ENCODE peak calls at places on chromosomes 11 and 22, in four cellular contexts. E is breast epithelium, O is fibroblast of villous mesenchyme, L is mucosa of descending colon. R is an unnamed sample.

GRCh38 chr11:111819161-111820058 is 52.0 kb downstream of the ALG9 start:
- DNase-seq in E (no peak), O (peak), L (no peak), R (no peak)

GRCh38 chr11:110430267-110431211 is 791 bp downstream of the FDX1 start:
- DNase-seq in E (peak), O (peak), L (peak), R (no peak)

GRCh38 chr22:41478891-41479521 is 10.1 kb downstream of the ACO2 start:
- DNase-seq in E (no peak), O (peak), L (no peak), R (peak)

GRCh38 chr11:122202951-122203456 is 87.0 kb upstream of the BLID start:
- DNase-seq in E (peak), O (peak), L (peak), R (peak)

GRCh38 chr11:95829580-95830259 is 39.4 kb downstream of the CEP57 start:
- DNase-seq in E (no peak), O (no peak), L (no peak), R (no peak)

GRCh38 chr11:2196970-2197770 is 25.6 kb upstream of the TH start:
- DNase-seq in E (peak), O (peak), L (peak), R (peak)

GRCh38 chr11:26649884-26650283 is 72.0 kb downstream of the SLC5A12 start:
- DNase-seq in E (peak), O (peak), L (peak), R (peak)

GRCh38 chr11:68043029-68043348 is 4.2 kb downstream of the TCIRG1 start:
- DNase-seq in E (no peak), O (no peak), L (no peak), R (no peak)

GRCh38 chr22:21026783-21027692 is 5.3 kb downstream of the SLC7A4 start:
- DNase-seq in E (peak), O (peak), L (no peak), R (no peak)

GRCh38 chr11:7892751-7893356 is 38.2 kb downstream of the OR10A6 start:
- DNase-seq in E (no peak), O (peak), L (no peak), R (no peak)

GRCh38 chr11:62850911-62851806 is 11.8 kb upstream of the WDR74 start:
- DNase-seq in E (no peak), O (no peak), L (no peak), R (no peak)

GRCh38 chr11:34204396-34205279 is 99.2 kb downstream of the NAT10 start:
- DNase-seq in E (no peak), O (no peak), L (no peak), R (no peak)

GRCh38 chr22:29144786-29145160 is 60.9 kb upstream of the EMID1 start:
- DNase-seq in E (no peak), O (no peak), L (no peak), R (no peak)

GRCh38 chr11:118924591-118925585 is 838 bp downstream of the BCL9L start:
- DNase-seq in E (no peak), O (no peak), L (peak), R (peak)

GRCh38 chr11:111283945-111284481 is 14.3 kb upstream of the POU2AF3 start:
- DNase-seq in E (no peak), O (peak), L (peak), R (no peak)

GRCh38 chr11:86179646-86180064 is 64.9 kb upstream of the EED start:
- DNase-seq in E (no peak), O (peak), L (no peak), R (no peak)

GRCh38 chr11:13118194-13118593 is 109.1 kb downstream of the RASSF10 start:
- DNase-seq in E (no peak), O (peak), L (no peak), R (no peak)

GRCh38 chr11:9969068-9969467 is 305.2 kb downstream of the SWAP70 start:
- DNase-seq in E (no peak), O (peak), L (no peak), R (no peak)

GRCh38 chr11:9971894-9972293 is 308.0 kb downstream of the SWAP70 start:
- DNase-seq in E (no peak), O (no peak), L (no peak), R (no peak)

GRCh38 chr11:9973921-9974320 is 310.0 kb downstream of the SWAP70 start:
- DNase-seq in E (no peak), O (no peak), L (no peak), R (no peak)

GRCh38 chr11:9974375-9974774 is 310.5 kb downstream of the SWAP70 start:
- DNase-seq in E (no peak), O (no peak), L (no peak), R (no peak)

DNA sequence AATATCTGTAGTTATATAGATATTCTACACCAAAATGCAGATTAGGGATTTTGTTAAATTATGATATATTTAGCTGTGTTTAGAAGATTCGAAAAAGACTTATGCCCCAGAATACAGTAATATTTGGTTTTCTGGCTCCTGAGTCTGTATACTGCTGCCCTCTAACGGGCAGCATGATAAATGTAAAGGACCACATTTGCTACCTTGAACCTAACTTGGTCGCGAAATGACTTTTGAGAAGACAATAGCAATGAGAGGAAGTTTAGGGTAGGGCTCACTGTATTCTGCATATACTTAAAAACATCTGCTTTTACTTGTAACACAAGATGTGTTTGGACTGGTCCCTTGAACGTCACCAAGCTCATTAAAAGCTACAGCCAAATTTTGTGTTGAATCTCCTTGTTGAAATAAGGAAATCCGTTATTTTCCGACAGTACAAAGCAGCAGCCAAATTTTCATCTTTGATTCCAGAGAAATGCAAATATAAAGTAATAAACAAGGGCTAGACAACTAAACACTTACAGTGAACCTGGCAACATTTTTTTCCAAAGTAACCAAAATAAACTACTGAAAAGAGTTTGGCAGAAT is 309.1 kb downstream of the SWAP70 start:
- DNase-seq in E (no peak), O (peak), L (no peak), R (no peak)
- TF ChIP-seq CTCF in E (peak), O (peak), L (peak), R (peak)

GRCh38 chr22:35399114-35399677 is 744 bp upstream of the MCM5 start:
- DNase-seq in E (no peak), O (no peak), L (no peak), R (no peak)
- TF ChIP-seq CTCF in E (no peak), O (no peak), L (no peak), R (no peak)

GRCh38 chr11:44950625-44951472 is at the start of gene TP53I11:
- DNase-seq in E (peak), O (peak), L (peak), R (peak)
- TF ChIP-seq CTCF in E (peak), O (peak), L (peak), R (peak)

DNA sequence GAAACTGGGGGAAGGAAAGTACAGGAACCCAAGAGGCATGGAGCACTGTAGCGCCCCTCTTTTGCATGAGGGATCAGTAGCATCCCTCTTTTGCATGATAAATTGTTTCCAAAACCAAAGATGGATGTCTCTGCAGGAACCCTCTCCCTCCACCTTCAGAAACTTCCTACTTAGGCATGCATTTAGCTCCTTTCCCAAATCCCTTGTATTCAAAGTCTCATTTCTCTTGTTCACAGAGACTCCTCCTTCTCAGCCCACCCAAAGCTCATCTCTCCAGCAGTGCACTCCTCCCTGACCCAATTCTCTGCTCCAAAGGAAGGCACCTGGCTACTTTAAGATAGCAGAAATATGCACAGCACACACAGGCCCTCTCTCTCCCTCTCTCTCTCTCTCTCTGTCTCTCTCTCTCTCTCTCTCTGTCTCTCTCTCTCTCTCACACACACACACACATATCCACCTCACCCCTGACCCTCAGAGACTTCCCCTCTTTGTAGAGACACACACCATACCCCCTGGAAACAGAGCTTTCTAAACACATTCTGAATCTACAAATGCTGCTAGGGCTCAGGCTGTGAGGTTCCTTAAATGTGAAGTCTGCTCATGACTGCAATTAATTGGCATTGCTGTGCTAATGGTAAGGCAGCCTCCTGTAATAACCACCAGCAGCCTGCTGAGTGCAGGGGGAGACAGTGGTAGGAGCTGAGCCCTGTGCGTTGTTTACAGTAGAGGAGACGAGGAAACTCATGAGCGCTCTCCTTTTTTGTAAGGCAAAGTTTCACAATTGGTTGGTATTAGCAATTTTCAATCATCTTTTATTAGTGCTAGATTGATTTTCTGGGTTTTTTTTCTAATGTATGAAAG is 519.6 kb downstream of the NTM start:
- DNase-seq in E (no peak), O (peak), L (no peak), R (no peak)
- TF ChIP-seq CTCF in E (no peak), O (peak), L (no peak), R (no peak)